ENCODE peak calls at places on chromosomes 16 and 17, in seven cellular contexts. L, I, Q, A, Z, G and P are unnamed samples.

GRCh38 chr17:32755045-32755805 is 121.7 kb downstream of the MYO1D start:
- DNase-seq in L (peak), I (no peak), Q (no peak), A (peak), Z (peak), G (peak), P (no peak)

GRCh38 chr16:50881331-50881830 is 139.5 kb downstream of the CYLD start:
- DNase-seq in L (no peak), I (no peak), Q (no peak), A (no peak), Z (no peak), G (no peak), P (no peak)

GRCh38 chr16:80591071-80591935 is 50.5 kb downstream of the DYNLRB2 start:
- DNase-seq in L (no peak), I (no peak), Q (no peak), A (no peak), Z (no peak), G (no peak), P (no peak)

GRCh38 chr17:78886954-78887353 is 16.0 kb downstream of the CEP295NL start:
- DNase-seq in L (no peak), I (no peak), Q (no peak), A (no peak), Z (no peak), G (no peak), P (no peak)

GRCh38 chr17:41510251-41511065 is 5.0 kb upstream of the KRT13 start:
- DNase-seq in L (no peak), I (no peak), Q (no peak), A (no peak), Z (no peak), G (no peak), P (no peak)

GRCh38 chr16:88777801-88778415 is 7.1 kb downstream of the PIEZO1 start:
- DNase-seq in L (no peak), I (peak), Q (no peak), A (no peak), Z (no peak), G (no peak), P (no peak)

GRCh38 chr17:40901981-40902862 is 17.2 kb upstream of the KRT20 start:
- DNase-seq in L (no peak), I (no peak), Q (no peak), A (peak), Z (no peak), G (peak), P (no peak)

GRCh38 chr17:35898283-35899070 is 18.3 kb upstream of the CCL5 start:
- DNase-seq in L (peak), I (no peak), Q (no peak), A (no peak), Z (no peak), G (no peak), P (peak)

GRCh38 chr17:80257716-80258213 is 2.9 kb upstream of the RNF213 start:
- DNase-seq in L (peak), I (no peak), Q (no peak), A (no peak), Z (no peak), G (no peak), P (no peak)

GRCh38 chr17:81939881-81940385 is 2.8 kb upstream of the PYCR1 start:
- DNase-seq in L (no peak), I (peak), Q (no peak), A (no peak), Z (peak), G (no peak), P (no peak)

GRCh38 chr17:30235386-30236296 is at the start of gene SLC6A4:
- DNase-seq in L (no peak), I (no peak), Q (no peak), A (peak), Z (no peak), G (no peak), P (no peak)

GRCh38 chr17:82931696-82932060 is 91.9 kb upstream of the ZNF750 start:
- DNase-seq in L (no peak), I (peak), Q (no peak), A (no peak), Z (no peak), G (no peak), P (peak)

GRCh38 chr17:79042421-79043190 is 18.6 kb downstream of the C1QTNF1 start:
- DNase-seq in L (peak), I (peak), Q (peak), A (peak), Z (peak), G (peak), P (no peak)

GRCh38 chr16:3065069-3065741 is at the start of gene IL32:
- DNase-seq in L (no peak), I (no peak), Q (peak), A (peak), Z (no peak), G (no peak), P (peak)

GRCh38 chr16:78609542-78610253 is 510.2 kb downstream of the WWOX start:
- DNase-seq in L (no peak), I (no peak), Q (no peak), A (no peak), Z (no peak), G (no peak), P (no peak)

GRCh38 chr17:82496529-82497434 is 22.8 kb upstream of the FOXK2 start:
- DNase-seq in L (peak), I (peak), Q (peak), A (peak), Z (peak), G (peak), P (peak)

GRCh38 chr17:152860-153420 is 15.6 kb downstream of the SCGB1C2 start:
- DNase-seq in L (no peak), I (peak), Q (no peak), A (no peak), Z (no peak), G (no peak), P (no peak)

GRCh38 chr17:37510056-37510455 is 20.4 kb downstream of the DUSP14 start:
- DNase-seq in L (no peak), I (no peak), Q (no peak), A (no peak), Z (no peak), G (no peak), P (no peak)

GRCh38 chr17:35726609-35727460 is 4.6 kb upstream of the RASL10B start:
- DNase-seq in L (no peak), I (peak), Q (no peak), A (peak), Z (no peak), G (no peak), P (no peak)